ENCODE peak calls at places on chromosomes 5 and 9, in eight cellular contexts. One of them, this sample, is unnamed.

GRCh38 chr5:67807116-67807888 is 408.3 kb upstream of the PIK3R1 start:
- DNase-seq in HT-29: no peak
- DNase-seq in substantia nigra: no peak
- DNase-seq in cardiac muscle cell: no peak
- DNase-seq in GM23248: no peak
- DNase-seq in foreskin melanocyte: no peak
- DNase-seq in NCI-H774: no peak
- DNase-seq in glutamatergic neuron: no peak
- DNase-seq in this sample: no peak

GRCh38 chr9:35001803-35002502 is 12.4 kb downstream of the DNAJB5 start:
- DNase-seq in HT-29: no peak
- DNase-seq in substantia nigra: no peak
- DNase-seq in cardiac muscle cell: no peak
- DNase-seq in GM23248: peak
- DNase-seq in foreskin melanocyte: no peak
- DNase-seq in NCI-H774: no peak
- DNase-seq in glutamatergic neuron: no peak
- DNase-seq in this sample: no peak

GRCh38 chr5:136053336-136054121 is 24.7 kb downstream of the TGFBI start:
- DNase-seq in HT-29: peak
- DNase-seq in substantia nigra: no peak
- DNase-seq in cardiac muscle cell: no peak
- DNase-seq in GM23248: peak
- DNase-seq in foreskin melanocyte: peak
- DNase-seq in NCI-H774: no peak
- DNase-seq in glutamatergic neuron: no peak
- DNase-seq in this sample: peak

GRCh38 chr9:18865542-18865941 is 167.5 kb downstream of the SAXO1 start:
- DNase-seq in HT-29: no peak
- DNase-seq in substantia nigra: no peak
- DNase-seq in cardiac muscle cell: no peak
- DNase-seq in GM23248: peak
- DNase-seq in foreskin melanocyte: no peak
- DNase-seq in NCI-H774: no peak
- DNase-seq in glutamatergic neuron: no peak
- DNase-seq in this sample: no peak

GRCh38 chr9:70981312-70981711 is 140.1 kb downstream of the TRPM3 start:
- DNase-seq in HT-29: no peak
- DNase-seq in substantia nigra: no peak
- DNase-seq in cardiac muscle cell: no peak
- DNase-seq in GM23248: no peak
- DNase-seq in foreskin melanocyte: no peak
- DNase-seq in NCI-H774: no peak
- DNase-seq in glutamatergic neuron: no peak
- DNase-seq in this sample: no peak

GRCh38 chr5:95846554-95847260 is 24.2 kb upstream of the GLRX start:
- DNase-seq in HT-29: peak
- DNase-seq in substantia nigra: peak
- DNase-seq in cardiac muscle cell: peak
- DNase-seq in GM23248: peak
- DNase-seq in foreskin melanocyte: peak
- DNase-seq in NCI-H774: peak
- DNase-seq in glutamatergic neuron: peak
- DNase-seq in this sample: no peak

GRCh38 chr5:137833463-137833862 is 34.2 kb upstream of the MYOT start:
- DNase-seq in HT-29: peak
- DNase-seq in substantia nigra: no peak
- DNase-seq in cardiac muscle cell: no peak
- DNase-seq in GM23248: peak
- DNase-seq in foreskin melanocyte: peak
- DNase-seq in NCI-H774: peak
- DNase-seq in glutamatergic neuron: no peak
- DNase-seq in this sample: peak

GRCh38 chr9:137045294-137046093 is 483 bp downstream of the NPDC1 start:
- DNase-seq in HT-29: no peak
- DNase-seq in substantia nigra: no peak
- DNase-seq in cardiac muscle cell: peak
- DNase-seq in GM23248: peak
- DNase-seq in foreskin melanocyte: no peak
- DNase-seq in NCI-H774: peak
- DNase-seq in glutamatergic neuron: peak
- DNase-seq in this sample: peak

GRCh38 chr9:115986508-115986907 is 167.1 kb upstream of the PAPPA start:
- DNase-seq in HT-29: no peak
- DNase-seq in substantia nigra: no peak
- DNase-seq in cardiac muscle cell: no peak
- DNase-seq in GM23248: no peak
- DNase-seq in foreskin melanocyte: no peak
- DNase-seq in NCI-H774: no peak
- DNase-seq in glutamatergic neuron: no peak
- DNase-seq in this sample: no peak

GRCh38 chr9:88691811-88692210 is 156.8 kb downstream of the NXNL2 start:
- DNase-seq in HT-29: no peak
- DNase-seq in substantia nigra: no peak
- DNase-seq in cardiac muscle cell: no peak
- DNase-seq in GM23248: peak
- DNase-seq in foreskin melanocyte: no peak
- DNase-seq in NCI-H774: no peak
- DNase-seq in glutamatergic neuron: no peak
- DNase-seq in this sample: no peak

GRCh38 chr9:130143974-130144373 is 28.2 kb upstream of the NCS1 start:
- DNase-seq in HT-29: no peak
- DNase-seq in substantia nigra: no peak
- DNase-seq in cardiac muscle cell: no peak
- DNase-seq in GM23248: peak
- DNase-seq in foreskin melanocyte: no peak
- DNase-seq in NCI-H774: no peak
- DNase-seq in glutamatergic neuron: no peak
- DNase-seq in this sample: no peak

GRCh38 chr5:90479611-90480385 is 5.1 kb downstream of the POLR3G start:
- DNase-seq in HT-29: no peak
- DNase-seq in substantia nigra: no peak
- DNase-seq in cardiac muscle cell: no peak
- DNase-seq in GM23248: peak
- DNase-seq in foreskin melanocyte: peak
- DNase-seq in NCI-H774: no peak
- DNase-seq in glutamatergic neuron: no peak
- DNase-seq in this sample: no peak

GRCh38 chr5:134071850-134072207 is 42.7 kb upstream of the TCF7 start:
- DNase-seq in HT-29: no peak
- DNase-seq in substantia nigra: no peak
- DNase-seq in cardiac muscle cell: no peak
- DNase-seq in GM23248: no peak
- DNase-seq in foreskin melanocyte: no peak
- DNase-seq in NCI-H774: no peak
- DNase-seq in glutamatergic neuron: no peak
- DNase-seq in this sample: no peak

GRCh38 chr5:81140942-81141341 is 92.2 kb upstream of the CKMT2 start:
- DNase-seq in HT-29: no peak
- DNase-seq in substantia nigra: no peak
- DNase-seq in cardiac muscle cell: no peak
- DNase-seq in GM23248: peak
- DNase-seq in foreskin melanocyte: no peak
- DNase-seq in NCI-H774: no peak
- DNase-seq in glutamatergic neuron: no peak
- DNase-seq in this sample: no peak

GRCh38 chr9:136972743-136973142 is 4.6 kb upstream of the PTGDS start:
- DNase-seq in HT-29: no peak
- DNase-seq in substantia nigra: no peak
- DNase-seq in cardiac muscle cell: no peak
- DNase-seq in GM23248: no peak
- DNase-seq in foreskin melanocyte: no peak
- DNase-seq in NCI-H774: no peak
- DNase-seq in glutamatergic neuron: no peak
- DNase-seq in this sample: no peak

GRCh38 chr5:99033014-99033931 is 104.5 kb upstream of the CHD1 start:
- DNase-seq in HT-29: peak
- DNase-seq in substantia nigra: no peak
- DNase-seq in cardiac muscle cell: no peak
- DNase-seq in GM23248: peak
- DNase-seq in foreskin melanocyte: no peak
- DNase-seq in NCI-H774: peak
- DNase-seq in glutamatergic neuron: no peak
- DNase-seq in this sample: no peak